ENCODE peak calls at places on chromosome 5, in five cellular contexts. One of them, this sample, is unnamed. For H3K27me3, the result is how much of the 10 kb centered on the place peaks cover.

GRCh38 chr5:18433336-18433735 is 799.1 kb downstream of the TAF11L14 start:
- DNase-seq in keratinocyte: no peak
- DNase-seq in pancreas: no peak
- DNase-seq in effector memory CD4-positive, alpha-beta T cell: no peak
- DNase-seq in Peyer's patch: no peak
- DNase-seq in this sample: no peak

GRCh38 chr5:181086410-181087229 is 44.3 kb downstream of the OR2V1 start:
- DNase-seq in keratinocyte: no peak
- DNase-seq in pancreas: no peak
- DNase-seq in effector memory CD4-positive, alpha-beta T cell: no peak
- DNase-seq in Peyer's patch: no peak
- DNase-seq in this sample: peak

GRCh38 chr5:42768106-42768504 is 11.5 kb downstream of the CCDC152 start:
- DNase-seq in keratinocyte: no peak
- DNase-seq in pancreas: no peak
- DNase-seq in effector memory CD4-positive, alpha-beta T cell: no peak
- DNase-seq in Peyer's patch: no peak
- DNase-seq in this sample: no peak

GRCh38 chr5:137954131-137954879 is 65.0 kb downstream of the PKD2L2 start:
- DNase-seq in keratinocyte: no peak
- DNase-seq in pancreas: no peak
- DNase-seq in effector memory CD4-positive, alpha-beta T cell: no peak
- DNase-seq in Peyer's patch: no peak
- DNase-seq in this sample: no peak

GRCh38 chr5:40381676-40382363 is 297.9 kb upstream of the PTGER4 start:
- DNase-seq in keratinocyte: peak
- DNase-seq in pancreas: no peak
- DNase-seq in effector memory CD4-positive, alpha-beta T cell: no peak
- DNase-seq in Peyer's patch: no peak
- DNase-seq in this sample: no peak

GRCh38 chr5:139776856-139777255 is 18.8 kb upstream of the PSD2 start:
- DNase-seq in keratinocyte: no peak
- DNase-seq in pancreas: no peak
- DNase-seq in effector memory CD4-positive, alpha-beta T cell: no peak
- DNase-seq in Peyer's patch: no peak
- DNase-seq in this sample: no peak

GRCh38 chr5:177440990-177441780 is 5.4 kb upstream of the PRR7 start:
- DNase-seq in keratinocyte: no peak
- DNase-seq in pancreas: no peak
- DNase-seq in effector memory CD4-positive, alpha-beta T cell: no peak
- DNase-seq in Peyer's patch: no peak
- DNase-seq in this sample: no peak

GRCh38 chr5:142748568-142749249 is 21.5 kb upstream of the ARHGAP26 start:
- DNase-seq in keratinocyte: no peak
- DNase-seq in pancreas: peak
- DNase-seq in effector memory CD4-positive, alpha-beta T cell: peak
- DNase-seq in Peyer's patch: peak
- DNase-seq in this sample: peak

GRCh38 chr5:107072440-107072839 is 598.3 kb downstream of the EFNA5 start:
- DNase-seq in keratinocyte: no peak
- DNase-seq in pancreas: no peak
- DNase-seq in effector memory CD4-positive, alpha-beta T cell: no peak
- DNase-seq in Peyer's patch: no peak
- DNase-seq in this sample: no peak

GRCh38 chr5:1295650-1296037 is 776 bp upstream of the TERT start:
- DNase-seq in keratinocyte: no peak
- DNase-seq in pancreas: no peak
- DNase-seq in effector memory CD4-positive, alpha-beta T cell: no peak
- DNase-seq in Peyer's patch: no peak
- DNase-seq in this sample: peak

GRCh38 chr5:1292846-1293415 is 1.9 kb downstream of the TERT start:
- DNase-seq in keratinocyte: no peak
- DNase-seq in pancreas: no peak
- DNase-seq in effector memory CD4-positive, alpha-beta T cell: no peak
- DNase-seq in Peyer's patch: no peak
- DNase-seq in this sample: peak

GRCh38 chr5:1293997-1294838 is 650 bp downstream of the TERT start:
- DNase-seq in keratinocyte: no peak
- DNase-seq in pancreas: no peak
- DNase-seq in effector memory CD4-positive, alpha-beta T cell: no peak
- DNase-seq in Peyer's patch: no peak
- DNase-seq in this sample: peak

GRCh38 chr5:1293416-1293996 is 1.4 kb downstream of the TERT start:
- DNase-seq in keratinocyte: no peak
- DNase-seq in pancreas: no peak
- DNase-seq in effector memory CD4-positive, alpha-beta T cell: no peak
- DNase-seq in Peyer's patch: no peak
- DNase-seq in this sample: peak

GRCh38 chr5:1294839-1295649 is at the start of gene TERT:
- DNase-seq in keratinocyte: no peak
- DNase-seq in pancreas: no peak
- DNase-seq in effector memory CD4-positive, alpha-beta T cell: peak
- DNase-seq in Peyer's patch: peak
- DNase-seq in this sample: peak
- H3K27me3 ChIP-seq in keratinocyte: under half
- H3K27me3 ChIP-seq in pancreas: under half
- H3K27me3 ChIP-seq in effector memory CD4-positive, alpha-beta T cell: under half
- H3K27me3 ChIP-seq in Peyer's patch: under half
- H3K27me3 ChIP-seq in this sample: under half

GRCh38 chr5:76704131-76704663 is 11.7 kb upstream of the F2R start:
- DNase-seq in keratinocyte: no peak
- DNase-seq in pancreas: no peak
- DNase-seq in effector memory CD4-positive, alpha-beta T cell: no peak
- DNase-seq in Peyer's patch: no peak
- DNase-seq in this sample: no peak
- H3K27ac ChIP-seq in keratinocyte: no peak
- H3K27ac ChIP-seq in pancreas: no peak
- H3K27ac ChIP-seq in effector memory CD4-positive, alpha-beta T cell: no peak
- H3K27ac ChIP-seq in Peyer's patch: no peak
- H3K27ac ChIP-seq in this sample: no peak

DNA sequence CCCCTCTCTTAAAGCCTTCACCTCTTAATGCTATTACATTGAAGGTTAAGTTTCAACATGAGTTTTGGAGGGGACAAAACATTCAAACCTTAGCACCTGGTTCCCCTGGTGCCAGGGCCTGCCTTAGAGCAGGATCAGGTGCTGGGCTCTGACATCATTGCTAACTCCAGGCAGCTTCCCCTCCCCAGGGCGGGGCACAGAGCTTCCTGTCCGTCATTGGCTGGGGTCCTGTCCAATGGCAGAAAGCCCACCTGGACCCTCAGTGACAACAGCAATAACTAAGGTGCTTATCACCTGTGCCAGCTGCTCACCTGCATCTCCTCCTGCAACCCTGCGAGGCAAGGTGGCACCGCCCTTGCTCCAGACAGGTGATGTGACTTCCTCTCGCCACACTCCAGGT is 177.4 kb downstream of the NSG2 start:
- DNase-seq in keratinocyte: no peak
- DNase-seq in pancreas: no peak
- DNase-seq in effector memory CD4-positive, alpha-beta T cell: no peak
- DNase-seq in Peyer's patch: no peak
- DNase-seq in this sample: peak
- H3K27me3 ChIP-seq in keratinocyte: under half
- H3K27me3 ChIP-seq in pancreas: under half
- H3K27me3 ChIP-seq in effector memory CD4-positive, alpha-beta T cell: under half
- H3K27me3 ChIP-seq in Peyer's patch: under half
- H3K27me3 ChIP-seq in this sample: under half

DNA sequence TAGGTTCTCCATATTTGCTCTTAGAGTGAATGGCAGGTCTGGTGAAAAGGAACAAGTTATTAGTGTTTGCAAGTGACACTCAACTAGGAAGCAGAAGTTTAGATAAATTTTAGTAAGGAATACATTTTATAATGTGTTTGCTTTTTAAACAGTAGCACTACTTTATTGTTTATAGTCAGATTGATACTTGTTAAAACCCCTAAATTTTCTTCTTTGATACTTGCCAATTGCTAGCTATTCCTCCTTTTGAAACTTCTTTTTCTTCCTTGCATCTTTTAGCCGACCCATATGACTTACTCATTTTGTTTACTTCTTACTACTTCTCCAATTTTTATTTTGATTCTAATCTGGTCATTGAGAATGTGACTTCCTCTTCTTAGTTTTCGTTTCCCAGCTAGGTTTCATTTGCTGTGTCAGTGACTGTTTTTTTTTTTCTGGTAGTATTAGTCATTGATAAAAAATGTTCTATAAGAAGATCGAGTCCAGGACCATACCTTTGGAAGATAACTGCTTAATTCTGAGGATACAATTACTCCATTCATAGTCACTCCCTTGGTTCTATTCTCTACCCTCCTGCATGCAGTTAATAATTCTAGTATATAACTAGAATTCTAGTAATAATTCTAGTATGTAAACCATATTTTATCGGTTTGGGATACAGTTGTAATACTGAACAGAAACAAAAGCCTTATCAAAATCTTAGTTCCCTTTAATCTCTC is 2.7 kb upstream of the RICTOR start:
- DNase-seq in keratinocyte: no peak
- DNase-seq in pancreas: no peak
- DNase-seq in effector memory CD4-positive, alpha-beta T cell: no peak
- DNase-seq in Peyer's patch: no peak
- DNase-seq in this sample: no peak
- H3K27ac ChIP-seq in keratinocyte: peak
- H3K27ac ChIP-seq in pancreas: peak
- H3K27ac ChIP-seq in effector memory CD4-positive, alpha-beta T cell: no peak
- H3K27ac ChIP-seq in Peyer's patch: peak
- H3K27ac ChIP-seq in this sample: no peak

DNA sequence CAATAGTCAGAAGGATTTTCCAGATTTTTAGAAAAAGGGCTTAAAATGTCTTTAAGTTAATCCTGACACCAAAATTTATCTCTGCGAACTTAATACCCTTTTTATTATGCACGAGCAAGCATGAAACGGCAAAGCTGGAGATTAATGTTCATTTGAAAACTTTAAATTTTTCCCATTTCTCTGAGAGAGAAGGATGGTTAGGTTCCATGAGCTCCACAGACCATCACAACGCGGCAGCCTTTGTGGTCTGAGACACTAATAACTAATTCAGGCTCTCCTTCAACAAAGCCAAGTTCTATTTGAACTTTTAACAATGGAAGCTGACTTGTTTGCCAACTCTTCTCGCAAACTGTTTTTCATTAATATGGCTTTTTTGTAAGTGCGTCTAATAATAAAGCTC is 94.7 kb downstream of the MYO10 start:
- DNase-seq in keratinocyte: no peak
- DNase-seq in pancreas: no peak
- DNase-seq in effector memory CD4-positive, alpha-beta T cell: no peak
- DNase-seq in Peyer's patch: no peak
- DNase-seq in this sample: no peak
- H3K27me3 ChIP-seq in keratinocyte: under half
- H3K27me3 ChIP-seq in pancreas: under half
- H3K27me3 ChIP-seq in effector memory CD4-positive, alpha-beta T cell: under half
- H3K27me3 ChIP-seq in Peyer's patch: under half
- H3K27me3 ChIP-seq in this sample: under half

GRCh38 chr5:58452566-58453258 is 7.2 kb downstream of the PLK2 start:
- DNase-seq in keratinocyte: no peak
- DNase-seq in pancreas: no peak
- DNase-seq in effector memory CD4-positive, alpha-beta T cell: no peak
- DNase-seq in Peyer's patch: no peak
- DNase-seq in this sample: peak

GRCh38 chr5:58455066-58455465 is 4.8 kb downstream of the PLK2 start:
- DNase-seq in keratinocyte: no peak
- DNase-seq in pancreas: no peak
- DNase-seq in effector memory CD4-positive, alpha-beta T cell: no peak
- DNase-seq in Peyer's patch: no peak
- DNase-seq in this sample: no peak

GRCh38 chr5:58454025-58454424 is 5.9 kb downstream of the PLK2 start:
- DNase-seq in keratinocyte: no peak
- DNase-seq in pancreas: no peak
- DNase-seq in effector memory CD4-positive, alpha-beta T cell: no peak
- DNase-seq in Peyer's patch: no peak
- DNase-seq in this sample: no peak

GRCh38 chr5:58451732-58452565 is 7.9 kb downstream of the PLK2 start:
- DNase-seq in keratinocyte: no peak
- DNase-seq in pancreas: no peak
- DNase-seq in effector memory CD4-positive, alpha-beta T cell: no peak
- DNase-seq in Peyer's patch: no peak
- DNase-seq in this sample: no peak

DNA sequence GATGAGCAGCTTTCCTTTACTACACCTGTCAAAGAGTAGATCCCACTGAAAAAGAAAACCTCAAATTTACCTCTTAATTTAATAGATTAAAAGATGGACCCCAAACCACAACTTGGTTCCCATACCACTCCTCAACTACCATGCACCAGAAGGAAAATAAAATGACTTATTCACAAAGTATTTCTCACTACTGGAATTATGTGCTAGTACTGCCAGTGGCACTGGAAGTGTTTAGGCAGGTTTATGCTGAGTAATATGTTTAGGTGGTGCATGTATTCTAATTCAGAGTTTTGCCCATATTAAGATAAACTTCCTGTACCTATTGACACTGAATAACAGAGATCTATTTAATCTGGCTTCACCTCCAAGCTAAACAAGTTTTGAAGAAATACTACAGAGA is 6.6 kb downstream of the PLK2 start:
- DNase-seq in keratinocyte: no peak
- DNase-seq in pancreas: no peak
- DNase-seq in effector memory CD4-positive, alpha-beta T cell: no peak
- DNase-seq in Peyer's patch: no peak
- DNase-seq in this sample: no peak
- H3K27ac ChIP-seq in keratinocyte: peak
- H3K27ac ChIP-seq in pancreas: no peak
- H3K27ac ChIP-seq in effector memory CD4-positive, alpha-beta T cell: no peak
- H3K27ac ChIP-seq in Peyer's patch: no peak
- H3K27ac ChIP-seq in this sample: no peak

DNA sequence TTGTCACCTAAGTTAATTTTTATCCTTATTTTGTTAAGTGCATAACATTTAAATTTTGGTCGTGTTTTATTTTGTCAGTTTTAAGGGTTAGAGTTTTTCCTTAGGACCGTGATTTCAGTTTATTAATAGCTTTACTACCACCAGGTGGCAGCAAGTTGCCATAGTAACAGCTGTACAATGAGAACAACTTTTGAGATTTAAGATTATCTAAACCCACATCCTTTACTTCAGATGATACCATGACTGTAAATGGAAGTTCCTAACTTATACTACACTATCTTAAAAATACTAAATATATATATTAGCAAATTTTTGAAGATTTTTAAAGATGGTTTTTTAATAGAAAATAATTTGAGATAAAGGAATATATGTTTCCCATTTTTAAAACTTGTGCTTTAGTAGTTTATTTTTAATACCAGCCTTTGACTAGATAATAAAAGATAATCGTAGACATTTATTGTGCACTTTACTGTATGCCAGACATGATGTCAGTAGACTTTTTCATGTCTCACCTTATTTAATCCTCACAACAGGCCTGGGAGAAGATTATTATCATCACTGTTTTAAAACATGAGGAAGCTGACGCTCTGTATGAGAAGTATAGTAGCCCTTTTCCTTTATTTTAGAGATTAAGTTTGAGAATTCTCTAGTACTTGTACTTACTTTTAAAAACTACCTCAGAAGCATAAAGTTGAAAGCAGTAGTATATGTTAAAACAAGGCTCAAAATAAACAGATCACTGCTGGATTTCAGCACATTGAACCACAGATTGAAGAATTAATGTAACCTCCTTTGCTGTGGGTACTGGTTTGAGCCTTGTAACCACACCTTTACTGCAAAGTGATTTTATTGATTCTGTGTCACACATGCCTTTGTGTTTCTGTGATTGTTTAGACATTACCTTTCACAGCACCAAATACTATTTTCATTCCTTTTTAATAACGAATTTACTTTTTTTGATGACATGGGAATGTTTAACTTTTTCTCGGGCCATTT is 27.5 kb downstream of the SREK1 start:
- DNase-seq in keratinocyte: peak
- DNase-seq in pancreas: peak
- DNase-seq in effector memory CD4-positive, alpha-beta T cell: peak
- DNase-seq in Peyer's patch: peak
- DNase-seq in this sample: no peak
- H3K27me3 ChIP-seq in keratinocyte: under half
- H3K27me3 ChIP-seq in pancreas: under half
- H3K27me3 ChIP-seq in effector memory CD4-positive, alpha-beta T cell: under half
- H3K27me3 ChIP-seq in Peyer's patch: under half
- H3K27me3 ChIP-seq in this sample: under half

This sample was measured in endodermal cell.